ENCODE peak calls at places on chromosomes 16 and 17, in six cellular contexts. V, Q, C, A, P and I are unnamed samples.

GRCh38 chr17:72158895-72159885 is 38.4 kb downstream of the SOX9 start:
- DNase-seq in V (peak; percentile 11), Q (peak; percentile 44), C (no peak), A (no peak), P (no peak), I (no peak)

GRCh38 chr16:66275795-66276428 is 90.6 kb upstream of the CDH5 start:
- DNase-seq in V (peak; percentile 71), Q (peak; percentile 76), C (peak; percentile 49), A (no peak), P (peak; percentile 73), I (no peak)

GRCh38 chr16:2296662-2297505 is 29.0 kb upstream of the RNPS1 start:
- DNase-seq in V (peak; percentile 24), Q (no peak), C (no peak), A (no peak), P (peak; percentile 31), I (no peak)

GRCh38 chr16:68264128-68265077 is at the start of gene SLC7A6:
- DNase-seq in V (peak; percentile 77), Q (peak; percentile 69), C (peak; percentile 82), A (no peak), P (peak; percentile 78), I (no peak)

GRCh38 chr17:63718981-63719380 is 19.1 kb upstream of the LIMD2 start:
- DNase-seq in V (no peak), Q (no peak), C (no peak), A (no peak), P (peak; percentile 45), I (no peak)

GRCh38 chr17:7836596-7837374 is 2.8 kb downstream of the KDM6B start:
- DNase-seq in V (peak; percentile 88), Q (peak; percentile 95), C (peak; percentile 98), A (peak; percentile 92), P (peak; percentile 92), I (no peak)

GRCh38 chr16:79415983-79416641 is 184.4 kb downstream of the MAF start:
- DNase-seq in V (no peak), Q (no peak), C (no peak), A (no peak), P (no peak), I (no peak)

GRCh38 chr16:63596716-63597115 is 1525.1 kb downstream of the CDH11 start:
- DNase-seq in V (no peak), Q (no peak), C (no peak), A (no peak), P (no peak), I (no peak)

GRCh38 chr17:61843435-61843834 is 19.9 kb downstream of the BRIP1 start:
- DNase-seq in V (no peak), Q (no peak), C (no peak), A (no peak), P (no peak), I (no peak)

GRCh38 chr17:6910987-6911603 is 79.6 kb upstream of the TEKT1 start:
- DNase-seq in V (peak; percentile 55), Q (peak; percentile 57), C (no peak), A (no peak), P (peak; percentile 65), I (no peak)

GRCh38 chr17:80870401-80870800 is 121.2 kb upstream of the CHMP6 start:
- DNase-seq in V (no peak), Q (no peak), C (no peak), A (no peak), P (no peak), I (no peak)

GRCh38 chr17:9973689-9974459 is 68.8 kb upstream of the RCVRN start:
- DNase-seq in V (no peak), Q (no peak), C (no peak), A (no peak), P (no peak), I (no peak)

GRCh38 chr17:9974460-9975381 is 69.7 kb upstream of the RCVRN start:
- DNase-seq in V (no peak), Q (no peak), C (no peak), A (no peak), P (no peak), I (no peak)

GRCh38 chr17:9977175-9977574 is 72.1 kb upstream of the RCVRN start:
- DNase-seq in V (no peak), Q (no peak), C (no peak), A (no peak), P (no peak), I (no peak)

GRCh38 chr17:9979463-9979995 is 74.5 kb upstream of the RCVRN start:
- DNase-seq in V (no peak), Q (peak; percentile 14), C (no peak), A (no peak), P (no peak), I (no peak)

GRCh38 chr17:9976283-9977009 is 71.4 kb upstream of the RCVRN start:
- DNase-seq in V (no peak), Q (no peak), C (no peak), A (no peak), P (no peak), I (no peak)
- TF ChIP-seq CTCF in V (no peak), Q (no peak), C (no peak), A (no peak), P (no peak), I (no peak)

GRCh38 chr17:75242461-75243042 is 18.9 kb downstream of the GGA3 start:
- DNase-seq in V (no peak), Q (no peak), C (peak; percentile 37), A (no peak), P (no peak), I (no peak)
- TF ChIP-seq CTCF in V (no peak), Q (no peak), C (no peak), A (no peak), P (no peak), I (no peak)

GRCh38 chr16:87681990-87682570 is 79.8 kb downstream of the JPH3 start:
- DNase-seq in V (peak; percentile 72), Q (peak; percentile 78), C (no peak), A (peak; percentile 19), P (peak; percentile 63), I (no peak)
- TF ChIP-seq CTCF in V (peak; percentile 47), Q (peak; percentile 33), C (no peak), A (peak; percentile 27), P (peak; percentile 43), I (peak; percentile 3)

DNA sequence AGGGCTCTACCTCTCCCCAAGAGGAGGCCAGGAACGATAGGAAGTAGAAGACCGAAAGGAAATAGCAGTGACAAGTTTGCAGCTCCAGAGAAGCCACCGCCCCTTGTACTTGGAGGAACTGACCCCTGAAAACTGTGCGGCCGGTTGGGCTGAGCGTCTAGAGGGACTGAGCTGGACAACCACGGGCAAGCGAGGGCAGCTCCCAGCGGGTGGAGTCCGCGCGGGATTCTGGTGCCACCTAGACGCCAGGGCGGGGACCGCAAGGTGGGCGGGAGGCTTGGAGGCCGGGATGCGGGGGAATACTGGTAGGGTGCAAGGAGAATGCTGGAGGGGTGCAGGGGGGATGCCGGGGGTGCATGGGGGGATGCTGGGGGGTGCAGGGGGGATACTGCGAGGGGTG is 1.3 kb upstream of the SLC6A4 start:
- DNase-seq in V (peak; percentile 25), Q (no peak), C (peak; percentile 66), A (no peak), P (peak; percentile 44), I (no peak)
- TF ChIP-seq CTCF in V (peak; percentile 42), Q (peak; percentile 21), C (peak; percentile 45), A (peak; percentile 49), P (peak; percentile 26), I (no peak)

GRCh38 chr17:759964-760363 is 7.9 kb upstream of the GEMIN4 start:
- DNase-seq in V (no peak), Q (no peak), C (no peak), A (no peak), P (no peak), I (no peak)

GRCh38 chr17:760371-760770 is 8.3 kb upstream of the GEMIN4 start:
- DNase-seq in V (no peak), Q (no peak), C (no peak), A (no peak), P (no peak), I (no peak)
- TF ChIP-seq CTCF in V (no peak), Q (no peak), C (no peak), A (no peak), P (no peak), I (no peak)

GRCh38 chr16:52827456-52827855 is 225.2 kb downstream of the CHD9NB start:
- DNase-seq in V (no peak), Q (no peak), C (no peak), A (no peak), P (no peak), I (no peak)
- TF ChIP-seq CTCF in V (no peak), Q (no peak), C (no peak), A (no peak), P (no peak), I (no peak)

GRCh38 chr17:16379654-16380053 is 1.2 kb upstream of the UBB start:
- DNase-seq in V (no peak), Q (no peak), C (no peak), A (no peak), P (no peak), I (no peak)

GRCh38 chr17:16383216-16383615 is 2.3 kb downstream of the UBB start:
- DNase-seq in V (no peak), Q (no peak), C (no peak), A (no peak), P (no peak), I (no peak)

GRCh38 chr17:16381496-16381820 is 567 bp downstream of the UBB start:
- DNase-seq in V (peak; percentile 34), Q (peak; percentile 49), C (no peak), A (no peak), P (no peak), I (no peak)

GRCh38 chr17:16378631-16379282 is 2.1 kb upstream of the UBB start:
- DNase-seq in V (no peak), Q (no peak), C (peak; percentile 69), A (no peak), P (no peak), I (no peak)

DNA sequence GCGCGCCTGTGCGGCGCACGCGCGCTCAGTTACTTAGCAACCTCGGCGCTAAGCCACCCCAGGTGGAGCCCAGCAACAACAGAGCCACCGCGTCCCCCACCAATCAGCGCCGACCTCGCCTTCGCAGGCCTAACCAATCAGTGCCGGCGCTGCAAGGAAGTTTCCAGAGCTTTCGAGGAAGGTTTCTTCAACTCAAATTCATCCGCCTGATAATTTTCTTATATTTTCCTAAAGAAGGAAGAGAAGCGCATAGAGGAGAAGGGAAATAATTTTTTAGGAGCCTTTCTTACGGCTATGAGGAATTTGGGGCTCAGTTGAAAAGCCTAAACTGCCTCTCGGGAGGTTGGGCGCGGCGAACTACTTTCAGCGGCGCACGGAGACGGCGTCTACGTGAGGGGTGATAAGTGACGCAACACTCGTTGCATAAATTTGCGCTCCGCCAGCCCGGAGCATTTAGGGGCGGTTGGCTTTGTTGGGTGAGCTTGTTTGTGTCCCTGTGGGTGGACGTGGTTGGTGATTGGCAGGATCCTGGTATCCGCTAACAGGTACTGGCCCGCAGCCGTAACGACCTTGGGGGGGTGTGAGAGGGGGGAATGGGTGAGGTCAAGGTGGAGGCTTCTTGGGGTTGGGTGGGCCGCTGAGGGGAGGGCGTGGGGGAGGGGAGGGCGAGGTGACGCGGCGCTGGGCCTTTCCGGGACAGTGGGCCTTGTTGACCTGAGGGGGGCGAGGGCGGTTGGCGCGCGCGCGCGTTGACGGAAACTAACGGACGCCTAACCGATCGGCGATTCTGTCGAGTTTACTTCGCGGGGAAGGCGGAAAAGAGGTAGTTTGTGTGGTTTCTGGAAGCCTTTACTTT is at the start of gene UBB:
- DNase-seq in V (peak; percentile 99), Q (peak; percentile 99), C (peak; percentile 97), A (peak; percentile 98), P (peak; percentile 98), I (peak; percentile 62)
- TF ChIP-seq CTCF in V (no peak), Q (peak; percentile 11), C (no peak), A (peak; percentile 4), P (no peak), I (no peak)